ENCODE peak calls at places on chromosomes 7 and 10, in six cellular contexts. One of them, this sample, is unnamed.

GRCh38 chr10:89659185-89660131 is 14.4 kb upstream of the PANK1 start:
- DNase-seq in fibroblast of mammary gland: peak; percentile 89
- DNase-seq in AG04450: peak; percentile 41
- DNase-seq in neural crest cell: no peak
- DNase-seq in tibial nerve: no peak
- DNase-seq in GM20000: no peak
- DNase-seq in this sample: peak; percentile 81

GRCh38 chr10:95729323-95730055 is 26.5 kb upstream of the ENTPD1 start:
- DNase-seq in fibroblast of mammary gland: no peak
- DNase-seq in tibial nerve: no peak
- DNase-seq in AG04450: no peak
- DNase-seq in neural crest cell: no peak
- DNase-seq in GM20000: no peak
- DNase-seq in this sample: no peak

GRCh38 chr10:22429146-22429545 is 83.8 kb downstream of the SPAG6 start:
- DNase-seq in tibial nerve: no peak
- DNase-seq in GM20000: no peak
- DNase-seq in fibroblast of mammary gland: no peak
- DNase-seq in AG04450: no peak
- DNase-seq in neural crest cell: no peak
- DNase-seq in this sample: no peak

GRCh38 chr10:11608159-11608966 is 3.1 kb downstream of the USP6NL start:
- DNase-seq in fibroblast of mammary gland: no peak
- DNase-seq in tibial nerve: no peak
- DNase-seq in AG04450: no peak
- DNase-seq in GM20000: peak; percentile 23
- DNase-seq in neural crest cell: no peak
- DNase-seq in this sample: no peak

GRCh38 chr10:112950714-112951348 is 784 bp downstream of the TCF7L2 start:
- DNase-seq in tibial nerve: no peak
- DNase-seq in AG04450: no peak
- DNase-seq in fibroblast of mammary gland: no peak
- DNase-seq in neural crest cell: peak; percentile 29
- DNase-seq in GM20000: peak; percentile 33
- DNase-seq in this sample: no peak

GRCh38 chr10:66835400-66835799 is 90.4 kb upstream of the LRRTM3 start:
- DNase-seq in fibroblast of mammary gland: no peak
- DNase-seq in GM20000: no peak
- DNase-seq in AG04450: no peak
- DNase-seq in neural crest cell: no peak
- DNase-seq in tibial nerve: no peak
- DNase-seq in this sample: no peak

GRCh38 chr7:96144260-96144526 is 177.7 kb downstream of the SLC25A13 start:
- DNase-seq in tibial nerve: no peak
- DNase-seq in GM20000: no peak
- DNase-seq in fibroblast of mammary gland: no peak
- DNase-seq in neural crest cell: no peak
- DNase-seq in AG04450: no peak
- DNase-seq in this sample: no peak

GRCh38 chr7:156780724-156781455 is 112.1 kb downstream of the LMBR1 start:
- DNase-seq in fibroblast of mammary gland: no peak
- DNase-seq in GM20000: peak; percentile 66
- DNase-seq in AG04450: no peak
- DNase-seq in neural crest cell: no peak
- DNase-seq in tibial nerve: no peak
- DNase-seq in this sample: no peak

GRCh38 chr7:128955981-128956380 is 18.3 kb downstream of the IRF5 start:
- DNase-seq in fibroblast of mammary gland: no peak
- DNase-seq in neural crest cell: no peak
- DNase-seq in tibial nerve: no peak
- DNase-seq in AG04450: no peak
- DNase-seq in GM20000: no peak
- DNase-seq in this sample: no peak

GRCh38 chr7:128957613-128958012 is 19.9 kb downstream of the IRF5 start:
- DNase-seq in GM20000: no peak
- DNase-seq in AG04450: no peak
- DNase-seq in fibroblast of mammary gland: no peak
- DNase-seq in neural crest cell: no peak
- DNase-seq in tibial nerve: no peak
- DNase-seq in this sample: no peak

GRCh38 chr7:128959296-128959695 is 21.6 kb downstream of the IRF5 start:
- DNase-seq in neural crest cell: no peak
- DNase-seq in AG04450: no peak
- DNase-seq in fibroblast of mammary gland: no peak
- DNase-seq in tibial nerve: no peak
- DNase-seq in GM20000: no peak
- DNase-seq in this sample: no peak

GRCh38 chr7:128954150-128954549 is 16.4 kb downstream of the IRF5 start:
- DNase-seq in fibroblast of mammary gland: no peak
- DNase-seq in AG04450: no peak
- DNase-seq in neural crest cell: no peak
- DNase-seq in tibial nerve: no peak
- DNase-seq in GM20000: no peak
- DNase-seq in this sample: no peak

DNA sequence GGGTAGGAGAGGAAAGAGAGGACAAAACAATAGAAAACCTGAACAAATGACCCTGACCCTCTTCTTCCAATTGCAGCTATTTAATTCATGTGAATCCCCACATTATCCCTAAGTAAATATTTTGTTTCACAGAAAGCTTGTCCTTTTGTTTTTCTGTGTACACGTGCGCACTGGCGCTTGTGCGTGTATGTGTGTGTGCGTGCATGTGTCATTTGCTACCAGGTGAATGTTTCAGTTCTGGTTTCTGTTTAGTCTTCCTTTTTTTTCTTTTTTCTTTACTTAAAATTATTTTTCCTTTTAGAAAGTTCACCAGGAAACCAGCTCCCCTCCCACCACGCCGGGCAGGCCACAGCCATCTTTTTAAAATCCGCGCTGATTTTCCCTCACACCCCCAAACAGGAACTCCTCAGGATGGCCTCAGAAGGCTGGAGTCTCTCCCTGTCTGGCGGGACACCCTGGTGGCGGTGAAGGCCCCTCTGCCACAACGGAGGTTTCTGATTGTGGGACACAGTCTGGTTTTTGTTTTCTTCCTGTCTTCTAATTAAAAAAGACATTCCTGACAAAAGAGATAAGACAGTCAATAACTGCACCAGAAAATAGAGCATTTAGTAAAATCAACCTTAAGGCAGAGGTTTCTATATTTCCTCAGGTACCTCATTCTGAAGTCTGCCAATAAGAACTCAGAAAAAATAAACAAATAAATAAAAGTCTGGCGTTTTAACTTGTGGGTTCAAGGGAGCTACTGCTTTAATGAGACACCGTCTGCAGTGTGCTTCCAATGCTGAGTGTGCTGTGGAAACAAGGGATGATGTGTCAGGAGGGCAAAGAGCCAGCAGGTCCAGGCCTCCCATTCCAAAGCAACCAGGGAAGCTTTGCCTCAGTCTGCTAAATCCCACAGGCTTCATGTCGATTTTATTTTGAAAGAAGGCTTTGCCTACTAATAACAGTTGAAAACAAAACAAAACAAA is 17.4 kb downstream of the IRF5 start:
- DNase-seq in GM20000: peak; percentile 62
- DNase-seq in fibroblast of mammary gland: peak; percentile 78
- DNase-seq in AG04450: peak; percentile 43
- DNase-seq in tibial nerve: no peak
- DNase-seq in neural crest cell: no peak
- DNase-seq in this sample: peak; percentile 26
- TF ChIP-seq CTCF in GM20000: no peak
- TF ChIP-seq CTCF in fibroblast of mammary gland: no peak
- TF ChIP-seq CTCF in AG04450: no peak
- TF ChIP-seq CTCF in tibial nerve: no peak
- TF ChIP-seq CTCF in neural crest cell: no peak
- TF ChIP-seq CTCF in this sample: no peak

DNA sequence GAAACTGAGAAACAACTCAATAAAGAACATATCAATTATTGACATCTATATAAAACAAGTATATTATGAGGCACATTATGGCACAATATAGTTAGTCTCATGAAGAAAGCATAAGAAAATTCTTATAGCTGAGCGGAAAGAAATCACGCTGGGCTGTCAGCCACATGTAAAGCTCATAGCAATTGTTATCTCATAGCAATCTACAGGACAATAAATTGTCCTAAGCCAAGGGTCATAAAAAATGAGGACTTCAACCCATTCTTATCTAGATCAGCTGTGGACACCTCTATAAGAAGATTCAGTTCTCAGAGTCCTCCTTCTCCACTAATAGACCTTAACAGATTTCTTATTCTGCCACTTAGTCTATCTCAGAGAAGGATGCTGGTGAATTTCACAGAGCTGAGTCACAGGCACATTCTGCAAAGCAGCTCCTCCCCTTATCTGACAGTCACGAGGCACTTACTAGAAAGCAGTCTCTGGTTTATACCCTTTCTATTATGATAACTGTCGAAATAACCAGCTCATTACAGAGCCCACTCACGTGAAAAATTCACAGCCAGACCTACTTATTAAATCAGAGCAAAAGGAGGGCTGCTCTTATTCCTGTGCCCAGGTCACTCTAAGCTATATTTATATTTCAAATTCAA is 185.3 kb upstream of the PCLO start:
- DNase-seq in GM20000: no peak
- DNase-seq in AG04450: peak; percentile 4
- DNase-seq in tibial nerve: no peak
- DNase-seq in neural crest cell: no peak
- DNase-seq in fibroblast of mammary gland: peak; percentile 46
- DNase-seq in this sample: no peak
- TF ChIP-seq CTCF in GM20000: no peak
- TF ChIP-seq CTCF in AG04450: no peak
- TF ChIP-seq CTCF in tibial nerve: no peak
- TF ChIP-seq CTCF in neural crest cell: no peak
- TF ChIP-seq CTCF in fibroblast of mammary gland: no peak
- TF ChIP-seq CTCF in this sample: no peak

DNA sequence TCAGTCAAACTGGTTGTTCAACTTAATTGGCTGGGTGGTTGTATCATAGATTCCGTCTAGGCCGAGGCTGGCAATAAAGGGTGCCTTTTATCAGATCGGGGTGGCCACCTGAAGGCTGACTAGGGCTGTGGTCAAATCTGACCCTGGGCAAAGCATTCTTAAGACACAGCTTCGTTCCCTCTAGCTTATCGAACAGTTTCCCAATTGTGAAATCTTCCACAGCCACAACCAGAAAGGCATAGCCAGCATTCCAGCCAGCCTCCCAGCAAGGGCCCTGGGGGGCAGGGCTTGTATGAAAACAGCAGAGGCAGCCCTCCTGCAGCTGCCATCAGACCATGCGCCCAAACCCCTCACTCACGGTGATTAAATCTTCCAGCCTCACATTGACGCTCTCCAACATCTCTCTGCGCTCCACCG is 42.5 kb upstream of the TMEM213 start:
- DNase-seq in AG04450: no peak
- DNase-seq in tibial nerve: no peak
- DNase-seq in GM20000: no peak
- DNase-seq in neural crest cell: no peak
- DNase-seq in fibroblast of mammary gland: no peak
- DNase-seq in this sample: no peak
- TF ChIP-seq CTCF in AG04450: no peak
- TF ChIP-seq CTCF in tibial nerve: no peak
- TF ChIP-seq CTCF in GM20000: no peak
- TF ChIP-seq CTCF in neural crest cell: no peak
- TF ChIP-seq CTCF in fibroblast of mammary gland: no peak
- TF ChIP-seq CTCF in this sample: no peak

GRCh38 chr7:151056286-151057037 is 1.2 kb downstream of the CDK5 start:
- DNase-seq in neural crest cell: no peak
- DNase-seq in GM20000: no peak
- DNase-seq in AG04450: no peak
- DNase-seq in tibial nerve: no peak
- DNase-seq in fibroblast of mammary gland: no peak
- DNase-seq in this sample: no peak
- TF ChIP-seq CTCF in neural crest cell: peak; percentile 16
- TF ChIP-seq CTCF in GM20000: no peak
- TF ChIP-seq CTCF in AG04450: peak; percentile 5
- TF ChIP-seq CTCF in tibial nerve: no peak
- TF ChIP-seq CTCF in fibroblast of mammary gland: no peak
- TF ChIP-seq CTCF in this sample: no peak

DNA sequence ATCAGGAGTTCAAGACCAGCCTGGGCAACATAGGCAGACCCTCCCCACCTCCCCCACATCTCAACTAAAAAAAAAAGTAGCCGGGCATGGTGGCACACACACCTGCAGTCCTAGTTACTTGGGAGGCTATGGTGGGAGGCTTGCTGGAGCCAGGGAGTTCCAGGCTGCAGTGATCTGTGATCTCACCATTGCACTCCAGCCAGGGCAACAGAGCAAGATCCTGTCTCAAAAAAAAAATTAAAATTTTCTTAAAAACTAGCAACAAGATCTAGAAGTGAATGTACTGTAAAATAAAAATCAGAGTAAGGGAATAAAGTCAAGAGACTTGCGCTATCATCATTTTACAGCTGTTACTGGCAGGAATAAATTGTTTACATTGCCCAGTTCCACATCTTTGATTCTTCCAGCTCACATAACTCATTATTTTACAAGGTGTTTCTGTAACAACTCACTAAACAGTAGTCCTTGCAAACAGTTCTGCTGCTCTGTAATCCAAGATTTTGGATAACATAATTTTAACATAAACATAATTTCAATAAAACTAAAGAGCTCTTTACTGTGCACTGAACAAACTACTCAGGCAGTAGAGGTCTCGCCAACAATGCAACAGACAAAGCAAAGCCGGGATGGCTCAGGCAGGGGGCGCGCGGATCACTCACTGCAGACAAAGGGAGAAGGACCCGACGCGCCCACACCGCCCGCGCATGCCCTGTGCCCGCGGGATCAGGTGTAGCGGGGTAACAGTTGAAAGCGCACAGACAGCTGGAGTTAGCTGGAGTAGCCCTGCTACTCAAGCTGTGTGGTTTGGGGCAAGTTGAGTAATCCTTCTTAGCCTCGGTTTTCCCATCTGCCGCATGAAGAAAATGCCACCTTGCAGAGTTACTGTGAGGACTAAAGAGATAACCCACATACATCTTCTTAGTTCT is 73.3 kb upstream of the NFE2L3 start:
- DNase-seq in GM20000: peak; percentile 61
- DNase-seq in tibial nerve: peak; percentile 44
- DNase-seq in AG04450: no peak
- DNase-seq in neural crest cell: peak; percentile 79
- DNase-seq in fibroblast of mammary gland: peak; percentile 8
- DNase-seq in this sample: no peak
- TF ChIP-seq CTCF in GM20000: peak; percentile 40
- TF ChIP-seq CTCF in tibial nerve: peak; percentile 24
- TF ChIP-seq CTCF in AG04450: peak; percentile 41
- TF ChIP-seq CTCF in neural crest cell: peak; percentile 57
- TF ChIP-seq CTCF in fibroblast of mammary gland: peak; percentile 17
- TF ChIP-seq CTCF in this sample: peak; percentile 44

DNA sequence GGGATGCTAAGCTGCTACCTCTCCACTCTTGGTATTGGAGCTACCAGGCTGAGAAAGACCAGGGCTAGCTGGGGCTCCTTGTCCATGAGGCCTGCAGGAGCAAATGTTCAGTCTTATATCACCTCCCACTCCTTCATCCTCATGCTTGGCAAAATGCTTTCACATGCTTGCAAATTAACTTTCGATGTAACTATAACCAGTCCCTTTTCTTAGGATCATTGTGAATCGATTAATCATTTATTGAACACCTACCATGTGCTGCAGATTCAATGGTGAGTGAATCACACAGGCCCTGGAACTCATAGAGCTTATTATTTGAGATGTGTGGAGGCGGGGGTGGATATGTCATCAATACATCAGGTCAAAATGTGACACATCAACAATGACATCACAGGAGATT is 138.6 kb downstream of the EMX2 start:
- DNase-seq in AG04450: no peak
- DNase-seq in GM20000: no peak
- DNase-seq in fibroblast of mammary gland: no peak
- DNase-seq in tibial nerve: no peak
- DNase-seq in neural crest cell: no peak
- DNase-seq in this sample: no peak
- TF ChIP-seq CTCF in AG04450: no peak
- TF ChIP-seq CTCF in GM20000: no peak
- TF ChIP-seq CTCF in fibroblast of mammary gland: no peak
- TF ChIP-seq CTCF in tibial nerve: no peak
- TF ChIP-seq CTCF in neural crest cell: no peak
- TF ChIP-seq CTCF in this sample: no peak

This sample was measured in BJ.